ENCODE peak calls at places on chromosomes 16 and 17, in ten cellular contexts. R is mesenchymal stem cell; F is GM23248; P is adrenal gland; Z is Panc1; K is WERI-Rb-1; C is Peyer's patch; Y is tibial artery; T is CD8-positive, alpha-beta memory T cell; S is dorsolateral prefrontal cortex. A is an unnamed sample.

GRCh38 chr16:698911-699671 is 6.5 kb downstream of the FBXL16 start:
- DNase-seq in F (no peak), T (no peak), K (no peak), Z (no peak), R (no peak), Y (no peak), C (no peak), P (no peak), S (no peak), A (no peak)

GRCh38 chr17:72529386-72529785 is 408.6 kb downstream of the SOX9 start:
- DNase-seq in K (no peak), Z (no peak), Y (no peak), T (no peak), C (no peak), P (no peak), F (no peak), R (no peak), S (no peak), A (peak)

GRCh38 chr16:74774223-74775139 is at the start of gene FA2H:
- DNase-seq in C (peak), F (peak), K (peak), P (peak), Z (no peak), Y (no peak), T (peak), R (peak), S (peak), A (peak)

GRCh38 chr16:67245189-67245585 is 2.1 kb downstream of the FHOD1 start:
- DNase-seq in F (no peak), Y (no peak), P (no peak), S (no peak), R (no peak), K (peak), Z (no peak), C (no peak), T (no peak), A (no peak)

GRCh38 chr17:50558955-50559614 is 1.4 kb upstream of the CACNA1G start:
- DNase-seq in F (no peak), T (no peak), Z (no peak), K (peak), R (no peak), S (no peak), P (no peak), C (peak), Y (no peak), A (no peak)

GRCh38 chr16:1158456-1159324 is 5.8 kb downstream of the CACNA1H start:
- DNase-seq in P (peak), C (no peak), K (peak), T (no peak), Z (no peak), S (no peak), Y (peak), F (peak), R (no peak), A (no peak)

GRCh38 chr17:43898446-43898845 is 8.9 kb downstream of the MPP2 start:
- DNase-seq in K (no peak), Z (no peak), C (no peak), P (no peak), R (no peak), S (no peak), T (no peak), Y (no peak), F (no peak), A (no peak)

GRCh38 chr16:82081271-82081670 is 46.2 kb downstream of the HSD17B2 start:
- DNase-seq in S (no peak), R (no peak), C (no peak), F (no peak), T (no peak), P (no peak), Z (no peak), K (no peak), Y (no peak), A (no peak)

GRCh38 chr17:68396226-68396780 is 61.0 kb downstream of the WIPI1 start:
- DNase-seq in C (no peak), R (no peak), T (no peak), S (no peak), Z (no peak), Y (no peak), P (no peak), K (no peak), F (no peak), A (no peak)

GRCh38 chr17:49552070-49552751 is 23.5 kb upstream of the NXPH3 start:
- DNase-seq in C (no peak), Y (no peak), S (no peak), F (peak), P (no peak), T (no peak), K (no peak), R (no peak), Z (no peak), A (no peak)

GRCh38 chr17:15957206-15957605 is 12.3 kb downstream of the ADORA2B start:
- DNase-seq in F (no peak), T (no peak), Y (no peak), R (peak), P (no peak), Z (no peak), S (no peak), K (no peak), C (no peak), A (no peak)

GRCh38 chr17:40191237-40192208 is 14.3 kb downstream of the RAPGEFL1 start:
- DNase-seq in R (peak), C (peak), Y (peak), S (peak), F (peak), P (peak), K (peak), T (peak), Z (no peak), A (peak)

GRCh38 chr16:21277927-21278706 is at the start of gene CRYM:
- DNase-seq in R (peak), Y (peak), F (peak), K (peak), S (no peak), C (peak), Z (no peak), P (peak), T (no peak), A (no peak)

GRCh38 chr17:16086957-16087356 is 87.3 kb downstream of the TTC19 start:
- DNase-seq in Y (no peak), R (no peak), Z (no peak), P (no peak), S (no peak), T (no peak), K (no peak), F (no peak), C (no peak), A (no peak)

GRCh38 chr17:51455931-51456330 is 195.6 kb downstream of the UTP18 start:
- DNase-seq in Y (no peak), C (no peak), R (no peak), T (no peak), S (no peak), P (no peak), K (no peak), Z (no peak), F (no peak), A (no peak)

GRCh38 chr17:73343168-73343634 is 31.4 kb upstream of the CDC42EP4 start:
- DNase-seq in P (no peak), F (peak), R (peak), Y (peak), K (peak), Z (no peak), S (peak), C (peak), T (no peak), A (peak)

GRCh38 chr16:66359012-66359411 is 7.5 kb upstream of the CDH5 start:
- DNase-seq in Y (no peak), S (no peak), F (peak), C (no peak), P (no peak), Z (no peak), T (no peak), K (no peak), R (peak), A (no peak)

GRCh38 chr17:57926723-57927047 is 28.5 kb downstream of the CUEDC1 start:
- DNase-seq in Y (no peak), S (no peak), Z (no peak), R (no peak), C (no peak), K (no peak), F (peak), P (no peak), T (no peak), A (no peak)

DNA sequence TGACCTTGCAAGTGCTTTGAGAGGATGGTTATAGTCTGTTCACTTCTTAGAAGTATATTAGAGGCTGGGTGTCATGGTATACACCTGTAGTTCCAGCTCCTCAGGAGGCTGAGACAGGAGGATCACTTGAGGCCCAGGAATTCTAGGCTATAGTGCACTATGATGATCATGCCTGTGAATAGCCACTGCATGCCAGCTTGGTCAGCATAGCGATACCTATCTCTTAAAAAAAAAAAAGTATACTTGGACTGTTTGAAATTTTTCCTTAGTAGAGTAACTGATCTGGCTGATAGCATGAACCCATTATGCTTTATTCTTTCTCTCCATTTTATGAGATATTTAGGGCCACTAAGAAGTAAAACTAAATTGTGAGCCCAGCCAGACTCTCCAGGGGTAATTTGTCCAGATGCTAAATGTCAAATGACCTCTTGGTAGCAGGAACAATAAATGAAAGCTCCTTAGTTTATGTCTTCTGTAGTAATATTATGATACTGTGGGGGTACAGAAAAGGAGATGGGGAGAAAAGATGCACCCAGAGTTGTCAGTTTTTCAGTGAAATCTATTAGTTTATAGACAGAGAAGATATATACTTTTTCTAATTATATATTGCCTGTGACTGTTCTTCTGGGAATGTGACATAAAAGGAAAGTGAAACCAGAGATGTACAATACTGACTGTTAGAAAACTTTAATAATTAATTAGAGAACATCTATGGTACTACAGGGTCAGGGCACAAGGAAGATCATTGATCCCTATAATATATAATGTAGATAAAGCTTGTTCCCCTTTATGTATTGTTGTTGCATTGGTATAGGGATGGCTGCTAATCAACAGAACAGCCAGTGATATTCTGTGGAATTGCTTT is 335.3 kb upstream of the TBX2 start:
- DNase-seq in Y (no peak), Z (no peak), F (peak), T (no peak), C (no peak), S (no peak), K (no peak), R (peak), P (no peak), A (no peak)
- H3K27ac ChIP-seq in Y (no peak), Z (peak), F (no peak), T (no peak), C (no peak), S (no peak), K (no peak), R (no peak), P (no peak), A (no peak)

GRCh38 chr16:71337631-71338030 is 20.9 kb upstream of the CALB2 start:
- DNase-seq in R (no peak), S (no peak), Z (no peak), F (no peak), K (no peak), P (no peak), C (no peak), T (no peak), Y (no peak), A (no peak)
- H3K27ac ChIP-seq in R (no peak), S (no peak), Z (no peak), F (no peak), K (no peak), P (no peak), C (no peak), T (no peak), Y (no peak), A (no peak)

DNA sequence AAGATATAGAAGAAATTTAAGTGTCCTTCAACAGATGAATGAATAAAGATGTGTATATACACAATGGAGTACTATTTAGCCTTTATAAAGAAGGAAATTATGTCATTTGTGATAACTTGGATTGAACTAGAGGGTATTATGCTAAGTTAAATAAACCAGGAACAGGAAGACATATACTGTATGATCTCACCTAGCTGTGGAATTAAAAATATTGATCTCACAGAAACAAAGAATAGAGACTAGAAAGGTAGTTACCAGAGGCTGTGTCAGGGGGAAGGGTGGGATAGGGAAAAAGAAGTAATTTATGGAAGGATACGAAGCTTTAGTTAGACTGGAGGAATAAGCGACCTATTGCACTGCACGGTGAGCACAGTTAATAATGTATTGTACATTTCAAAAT is 5.4 kb upstream of the ZNF267 start:
- DNase-seq in P (no peak), C (no peak), S (no peak), T (no peak), Z (no peak), Y (no peak), K (no peak), R (no peak), F (no peak), A (no peak)
- H3K27ac ChIP-seq in P (no peak), C (no peak), S (no peak), T (no peak), Z (no peak), Y (no peak), K (no peak), R (no peak), F (no peak), A (no peak)

GRCh38 chr16:48409839-48410610 is 24.8 kb upstream of the SIAH1 start:
- DNase-seq in P (peak), S (no peak), T (no peak), Z (no peak), R (peak), F (peak), Y (no peak), K (no peak), C (no peak), A (no peak)
- H3K27ac ChIP-seq in P (no peak), S (no peak), T (no peak), Z (no peak), R (no peak), F (peak), Y (no peak), K (no peak), C (peak), A (no peak)

DNA sequence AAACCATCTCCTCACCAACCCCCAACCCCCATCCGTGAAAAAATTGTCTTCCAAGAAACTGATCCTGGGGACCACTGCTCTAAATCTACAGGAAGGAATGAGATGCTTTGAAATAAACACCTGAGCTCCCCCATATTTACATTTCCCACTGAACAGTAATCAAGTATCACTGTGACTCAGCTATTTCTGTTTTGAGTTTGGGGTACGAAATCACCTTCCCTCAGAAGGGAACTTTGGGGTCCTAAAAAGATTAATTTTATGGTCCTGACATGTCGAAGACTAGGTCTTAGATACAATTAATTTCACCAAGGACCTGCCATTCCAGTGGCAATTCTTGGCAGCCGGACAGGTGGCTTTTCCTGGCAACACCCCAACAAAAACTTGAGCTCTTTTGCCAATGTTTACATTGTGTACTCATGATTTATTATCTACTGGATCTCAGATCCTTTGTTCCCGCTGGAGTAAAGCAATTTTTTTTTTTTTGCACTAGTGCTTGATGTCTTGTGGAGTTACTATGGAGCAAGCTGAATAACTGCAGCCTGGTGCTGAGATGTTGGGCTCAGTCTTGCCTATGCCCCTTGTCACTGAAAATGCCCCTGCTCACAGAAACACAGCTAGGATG is 14.3 kb downstream of the SLFN5 start:
- DNase-seq in Z (no peak), Y (no peak), K (no peak), R (no peak), S (no peak), T (no peak), C (no peak), F (no peak), P (peak), A (no peak)
- H3K27ac ChIP-seq in Z (no peak), Y (no peak), K (no peak), R (no peak), S (no peak), T (no peak), C (no peak), F (no peak), P (no peak), A (no peak)

DNA sequence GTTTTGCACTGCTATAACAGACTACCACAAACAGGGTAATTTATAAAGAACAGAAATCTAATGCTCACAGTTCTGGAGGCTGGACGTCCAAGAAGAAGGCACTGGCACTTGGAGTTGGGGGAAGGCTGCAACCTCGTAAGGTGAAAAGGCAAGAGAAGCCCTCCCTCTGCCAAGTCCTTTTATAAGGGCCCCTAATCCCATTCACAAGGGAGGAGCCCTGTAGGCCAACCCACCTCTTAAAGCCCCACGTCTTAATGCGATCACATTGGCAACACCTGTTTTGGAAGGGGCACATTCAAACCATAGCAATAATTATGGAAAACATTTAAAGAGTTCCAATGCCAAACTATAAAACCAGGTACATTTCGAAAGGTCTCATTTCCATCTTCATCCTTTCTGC is 5.2 kb downstream of the PKD1L3 start:
- DNase-seq in S (no peak), Y (no peak), Z (no peak), T (no peak), F (no peak), R (no peak), C (no peak), P (no peak), K (no peak), A (no peak)
- H3K27ac ChIP-seq in S (no peak), Y (no peak), Z (no peak), T (no peak), F (no peak), R (no peak), C (no peak), P (no peak), K (no peak), A (no peak)

GRCh38 chr16:46975165-46975564 is 1.7 kb upstream of the DNAJA2 start:
- DNase-seq in F (no peak), R (no peak), S (no peak), T (no peak), Z (no peak), P (no peak), Y (no peak), K (no peak), C (no peak), A (no peak)

GRCh38 chr16:46972971-46973456 is 460 bp downstream of the DNAJA2 start:
- DNase-seq in F (peak), Y (peak), K (peak), R (peak), T (peak), C (peak), P (peak), S (no peak), Z (no peak), A (peak)

GRCh38 chr16:46973457-46974324 is at the start of gene DNAJA2:
- DNase-seq in F (peak), K (peak), R (peak), C (peak), T (peak), Y (peak), Z (peak), P (peak), S (peak), A (peak)

GRCh38 chr16:46975908-46976470 is 2.5 kb upstream of the DNAJA2 start:
- DNase-seq in P (no peak), K (no peak), F (no peak), Z (no peak), Y (no peak), C (no peak), T (no peak), S (no peak), R (no peak), A (no peak)

GRCh38 chr16:46974352-46974751 is 878 bp upstream of the DNAJA2 start:
- DNase-seq in R (peak), S (no peak), K (peak), C (peak), Z (no peak), F (peak), T (no peak), P (no peak), Y (no peak), A (no peak)
- H3K27ac ChIP-seq in R (no peak), S (peak), K (peak), C (peak), Z (peak), F (peak), T (peak), P (no peak), Y (peak), A (no peak)

DNA sequence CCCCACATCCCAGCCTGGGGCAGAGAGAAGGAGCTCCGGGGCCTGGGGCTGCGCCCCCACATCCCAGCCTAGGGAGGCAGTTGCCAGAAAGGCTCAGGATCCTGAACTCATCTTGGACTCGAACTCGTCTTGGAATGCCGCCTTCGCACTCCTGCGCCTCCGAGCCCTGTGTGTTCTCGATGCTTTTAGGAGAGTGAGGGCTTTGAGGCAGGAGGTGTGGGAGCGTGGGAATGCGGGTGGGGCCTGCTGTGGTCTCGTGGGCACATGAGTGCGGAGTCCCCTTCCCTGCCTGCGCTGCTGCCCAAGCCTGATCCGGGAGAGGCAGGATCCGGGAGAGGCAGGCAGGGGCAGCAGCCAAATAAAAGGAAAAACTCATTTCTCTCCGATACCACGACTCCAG is 1.2 kb downstream of the BHLHA9 start:
- DNase-seq in S (no peak), P (no peak), K (no peak), Z (no peak), Y (no peak), C (no peak), F (no peak), T (no peak), R (no peak), A (no peak)
- H3K27ac ChIP-seq in S (no peak), P (no peak), K (no peak), Z (no peak), Y (no peak), C (no peak), F (no peak), T (no peak), R (no peak), A (no peak)

A was measured in substantia nigra.